ENCODE peak calls at places on chromosomes 16 and 17, in six cellular contexts. P is prostate gland, R is ovary, D is stomach, C is esophagus squamous epithelium, A is A549. F is an unnamed sample.

GRCh38 chr17:80312621-80313135 is 52.0 kb downstream of the RNF213 start:
- DNase-seq in P (no peak), D (no peak), R (no peak), A (no peak), C (no peak), F (no peak)

GRCh38 chr17:73292031-73292531 is 19.7 kb downstream of the CDC42EP4 start:
- DNase-seq in C (no peak), R (no peak), D (peak; percentile 68), P (no peak), A (peak; percentile 49), F (no peak)

GRCh38 chr17:50114849-50115357 is 15.1 kb downstream of the SAMD14 start:
- DNase-seq in P (no peak), A (peak; percentile 82), R (no peak), C (no peak), D (peak; percentile 45), F (no peak)

GRCh38 chr17:2120550-2121335 is 65.8 kb downstream of the HIC1 start:
- DNase-seq in P (no peak), D (no peak), R (no peak), C (no peak), A (no peak), F (no peak)

GRCh38 chr17:33864758-33865229 is 390.3 kb upstream of the CCL2 start:
- DNase-seq in R (no peak), A (no peak), P (no peak), C (no peak), D (no peak), F (no peak)

GRCh38 chr17:39611441-39612112 is 3.9 kb upstream of the NEUROD2 start:
- DNase-seq in A (no peak), R (no peak), D (no peak), C (no peak), P (no peak), F (no peak)

GRCh38 chr16:69329369-69330285 is 761 bp downstream of the PDF start:
- DNase-seq in C (no peak), D (no peak), A (no peak), R (peak; percentile 42), P (no peak), F (no peak)

GRCh38 chr17:42918902-42919521 is 18.4 kb downstream of the G6PC1 start:
- DNase-seq in C (no peak), R (no peak), P (peak; percentile 19), A (no peak), D (peak; percentile 44), F (no peak)

GRCh38 chr17:35283767-35284166 is 40.9 kb downstream of the SLFN5 start:
- DNase-seq in C (no peak), A (no peak), P (no peak), D (no peak), R (no peak), F (no peak)

GRCh38 chr17:81821147-81821546 is 11.9 kb downstream of the MCRIP1 start:
- DNase-seq in R (no peak), C (no peak), P (no peak), D (no peak), A (no peak), F (no peak)

GRCh38 chr17:11300201-11300600 is 59.2 kb downstream of the SHISA6 start:
- DNase-seq in D (no peak), A (no peak), C (no peak), P (no peak), R (no peak), F (no peak)

GRCh38 chr16:65227041-65227835 is 105.4 kb upstream of the CDH11 start:
- DNase-seq in A (no peak), D (no peak), C (no peak), P (no peak), R (no peak), F (no peak)

GRCh38 chr16:76941091-76941490 is 249.9 kb upstream of the MON1B start:
- DNase-seq in D (no peak), R (no peak), P (no peak), C (no peak), A (no peak), F (no peak)

GRCh38 chr17:29723283-29724047 is 100.8 kb upstream of the CORO6 start:
- DNase-seq in C (no peak), P (no peak), D (no peak), R (no peak), A (no peak), F (no peak)

GRCh38 chr17:44830359-44831269 is 527 bp upstream of the GJC1 start:
- DNase-seq in R (no peak), D (no peak), P (no peak), A (peak; percentile 59), C (no peak), F (no peak)

GRCh38 chr17:43732961-43733360 is 25.6 kb downstream of the SOST start:
- DNase-seq in P (no peak), C (no peak), R (no peak), D (no peak), A (no peak), F (no peak)

GRCh38 chr17:73071387-73071999 is 21.0 kb downstream of the SLC39A11 start:
- DNase-seq in D (no peak), R (no peak), A (no peak), P (no peak), C (no peak), F (no peak)

GRCh38 chr17:45794840-45795239 is 10.7 kb downstream of the CRHR1 start:
- DNase-seq in C (no peak), D (no peak), A (peak; percentile 49), R (no peak), P (no peak), F (no peak)

GRCh38 chr16:30896203-30896889 is at the start of gene CTF1:
- DNase-seq in P (peak; percentile 76), A (no peak), D (peak; percentile 56), R (peak; percentile 91), C (no peak), F (peak; percentile 85)

GRCh38 chr16:4803479-4804243 is 1.2 kb upstream of the ROGDI start:
- DNase-seq in P (no peak), R (no peak), A (no peak), D (no peak), C (no peak), F (no peak)

DNA sequence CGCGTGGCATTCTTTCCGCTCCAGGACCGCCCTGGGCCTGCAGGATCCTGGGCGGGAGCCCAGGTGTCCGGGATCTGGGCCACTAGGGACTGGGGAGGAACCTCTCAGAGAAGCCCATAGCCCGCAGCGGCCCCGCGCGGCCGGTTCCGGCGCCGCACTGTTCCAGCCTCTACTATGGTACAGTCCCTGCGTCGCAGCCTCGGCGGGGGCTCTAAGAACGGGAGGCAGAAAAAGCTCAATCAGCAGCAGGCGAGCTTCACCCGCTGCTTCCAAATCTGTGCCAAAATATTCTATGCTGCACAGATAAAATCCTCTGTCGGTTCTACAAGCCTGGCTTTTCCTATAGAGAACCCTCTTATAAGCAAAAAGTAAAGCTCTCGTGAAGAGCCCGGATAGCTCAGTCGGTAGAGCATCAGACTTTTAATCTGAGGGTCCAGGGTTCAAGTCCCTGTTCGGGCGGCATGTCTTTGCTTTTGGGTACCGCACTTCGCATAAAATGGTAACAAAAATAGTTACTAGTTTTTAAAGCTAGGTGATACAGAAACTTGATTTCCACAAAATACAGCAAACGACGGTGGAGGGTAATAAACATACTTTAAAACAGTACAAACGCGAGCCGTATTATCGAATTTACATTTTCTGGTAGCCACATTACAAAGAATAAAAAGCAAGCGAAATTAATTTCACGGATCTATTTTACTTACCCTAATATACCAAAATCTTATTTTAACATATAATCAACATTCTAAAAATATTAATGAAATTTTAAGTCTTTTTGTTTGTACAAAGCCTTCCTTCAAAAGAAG is 658 bp upstream of the ALOXE3 start:
- DNase-seq in R (peak; percentile 89), C (no peak), A (peak; percentile 87), D (peak; percentile 93), P (peak; percentile 87), F (peak; percentile 95)
- H3K4me1 ChIP-seq in R (peaks cover 13% of the 10 kb centered on the region), C (peaks cover 53% of the 10 kb centered on the region), A (peaks cover 13% of the 10 kb centered on the region), D (peaks cover 67% of the 10 kb centered on the region), P (peaks cover 10% of the 10 kb centered on the region), F (peaks cover 58% of the 10 kb centered on the region)

DNA sequence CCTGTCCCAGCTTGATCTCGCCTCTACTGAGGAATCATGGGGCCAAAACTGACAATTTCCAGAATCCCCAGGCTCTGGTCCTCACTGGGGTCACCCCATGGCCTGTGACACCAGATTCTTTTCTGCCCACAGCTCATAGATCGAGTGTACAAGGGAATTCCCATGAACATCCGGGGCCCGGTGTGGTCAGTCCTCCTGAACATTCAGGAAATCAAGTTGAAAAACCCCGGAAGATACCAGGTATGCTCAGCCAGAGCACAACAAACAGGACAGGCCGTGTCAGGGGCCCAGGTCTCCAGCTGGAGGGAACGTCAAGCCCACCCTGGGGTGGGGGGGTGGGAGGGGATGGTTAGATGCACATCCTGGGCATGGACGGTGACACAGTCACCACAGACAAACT is 17.5 kb downstream of the USP6 start:
- DNase-seq in P (peak; percentile 3), R (no peak), C (no peak), A (no peak), D (no peak), F (peak; percentile 20)
- TF ChIP-seq POLR2A in P (no peak), R (no peak), C (no peak), A (no peak), D (no peak), F (no peak)

GRCh38 chr17:75778861-75779249 is 5.8 kb upstream of the UNK start:
- DNase-seq in R (no peak), A (peak; percentile 74), C (no peak), P (no peak), D (peak; percentile 62), F (peak; percentile 81)

GRCh38 chr17:75783069-75783783 is 1.4 kb upstream of the UNK start:
- DNase-seq in P (no peak), C (no peak), D (no peak), A (peak; percentile 59), R (no peak), F (no peak)

GRCh38 chr17:75777243-75777922 is 7.2 kb upstream of the UNK start:
- DNase-seq in C (no peak), A (no peak), D (no peak), P (no peak), R (peak; percentile 10), F (peak; percentile 42)

GRCh38 chr17:75779250-75779986 is 5.2 kb upstream of the UNK start:
- DNase-seq in C (peak; percentile 92), A (peak; percentile 100), P (peak; percentile 99), R (peak; percentile 98), D (peak; percentile 97), F (peak; percentile 98)

DNA sequence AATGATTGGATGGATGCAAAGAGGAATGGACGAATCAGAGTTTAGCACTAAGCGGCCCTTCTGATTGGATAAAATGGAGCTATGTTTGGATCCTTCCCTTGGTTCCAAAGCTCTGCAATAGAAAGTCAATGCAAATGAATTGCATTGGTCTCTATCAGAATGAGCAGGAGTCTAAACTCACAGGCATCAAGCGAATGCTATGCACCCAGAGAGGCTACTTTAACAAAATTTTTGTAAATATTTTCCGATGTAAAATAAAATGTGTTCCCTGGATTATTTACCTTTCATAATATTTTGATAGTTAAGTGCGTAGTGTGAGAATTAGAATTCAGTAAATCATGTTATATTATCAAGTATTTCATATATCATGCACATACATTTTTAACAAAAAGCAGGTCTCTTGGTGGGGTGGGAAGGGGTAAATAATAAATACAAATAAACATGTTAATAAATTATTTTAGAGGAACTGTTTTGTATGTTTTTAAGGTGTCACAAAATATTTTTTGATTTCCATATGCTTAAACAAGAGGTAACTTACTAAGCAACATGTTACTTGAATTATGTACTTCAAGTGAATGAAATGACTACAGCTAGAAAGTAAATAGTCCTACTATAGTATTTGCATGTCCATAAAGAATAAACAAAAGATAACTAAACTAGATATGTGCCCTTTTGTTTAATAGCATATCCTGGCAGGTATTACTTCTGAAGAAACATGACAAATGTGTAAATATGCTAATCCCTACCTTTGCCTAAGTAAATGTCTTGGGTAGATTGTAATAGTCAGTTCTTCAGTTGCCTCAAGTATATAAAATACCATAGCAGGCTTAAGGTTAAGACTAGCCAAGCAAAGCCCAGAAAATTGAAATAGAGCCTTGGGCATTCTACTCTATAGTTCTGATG is 4.4 kb upstream of the UNK start:
- DNase-seq in P (no peak), R (no peak), D (no peak), C (no peak), A (no peak), F (no peak)
- H3K4me1 ChIP-seq in P (peaks cover 6% of the 10 kb centered on the region), R (peaks cover 9% of the 10 kb centered on the region), D (peaks cover 60% of the 10 kb centered on the region), C (peaks cover 36% of the 10 kb centered on the region), A (peaks cover 41% of the 10 kb centered on the region), F (peaks cover 58% of the 10 kb centered on the region)

GRCh38 chr16:86501989-86502855 is 8.1 kb upstream of the FOXF1 start:
- DNase-seq in C (no peak), R (no peak), P (no peak), A (no peak), D (no peak), F (no peak)
- TF ChIP-seq POLR2A in C (no peak), R (no peak), P (no peak), A (no peak), D (no peak), F (no peak)